ENCODE peak calls at places on chromosomes 3 and 15, in ten cellular contexts. One of them, this sample, is unnamed.

GRCh38 chr15:43505723-43506122 is 11.7 kb upstream of the MAP1A start:
- DNase-seq in cardiac fibroblast: peak
- DNase-seq in NCI-H69: peak
- DNase-seq in activated naive CD8-positive, alpha-beta T cell treated with anti-CD3 and anti-CD28 coated beads, Interleukin-2, amount 50 U/mL, for 24 hours: no peak
- DNase-seq in stimulated activated naive CD8-positive, alpha-beta T cell treated with anti-CD3 and anti-CD28 coated beads, Interleukin-15, amount 100 ng/mL, for 72 hours: no peak
- DNase-seq in NAMALWA: no peak
- DNase-seq in DMS 273 treated with DMSO at 0.1 percent for 48 hours: no peak
- DNase-seq in GM10248: no peak
- DNase-seq in SIG-M5: no peak
- DNase-seq in H54: no peak
- DNase-seq in this sample: no peak

GRCh38 chr3:27684302-27684701 is 37.8 kb downstream of the EOMES start:
- DNase-seq in cardiac fibroblast: no peak
- DNase-seq in H54: no peak
- DNase-seq in SIG-M5: no peak
- DNase-seq in NAMALWA: no peak
- DNase-seq in NCI-H69: no peak
- DNase-seq in stimulated activated naive CD8-positive, alpha-beta T cell treated with anti-CD3 and anti-CD28 coated beads, Interleukin-15, amount 100 ng/mL, for 72 hours: no peak
- DNase-seq in GM10248: no peak
- DNase-seq in activated naive CD8-positive, alpha-beta T cell treated with anti-CD3 and anti-CD28 coated beads, Interleukin-2, amount 50 U/mL, for 24 hours: no peak
- DNase-seq in DMS 273 treated with DMSO at 0.1 percent for 48 hours: no peak
- DNase-seq in this sample: no peak

GRCh38 chr15:51737538-51738305 is at the start of gene LYSMD2:
- DNase-seq in activated naive CD8-positive, alpha-beta T cell treated with anti-CD3 and anti-CD28 coated beads, Interleukin-2, amount 50 U/mL, for 24 hours: peak
- DNase-seq in NAMALWA: peak
- DNase-seq in DMS 273 treated with DMSO at 0.1 percent for 48 hours: no peak
- DNase-seq in cardiac fibroblast: peak
- DNase-seq in GM10248: peak
- DNase-seq in stimulated activated naive CD8-positive, alpha-beta T cell treated with anti-CD3 and anti-CD28 coated beads, Interleukin-15, amount 100 ng/mL, for 72 hours: peak
- DNase-seq in H54: peak
- DNase-seq in NCI-H69: peak
- DNase-seq in SIG-M5: no peak
- DNase-seq in this sample: peak

GRCh38 chr15:65184305-65184943 is 718 bp downstream of the CLPX start:
- DNase-seq in cardiac fibroblast: peak
- DNase-seq in NAMALWA: peak
- DNase-seq in SIG-M5: no peak
- DNase-seq in GM10248: peak
- DNase-seq in stimulated activated naive CD8-positive, alpha-beta T cell treated with anti-CD3 and anti-CD28 coated beads, Interleukin-15, amount 100 ng/mL, for 72 hours: peak
- DNase-seq in DMS 273 treated with DMSO at 0.1 percent for 48 hours: no peak
- DNase-seq in H54: peak
- DNase-seq in activated naive CD8-positive, alpha-beta T cell treated with anti-CD3 and anti-CD28 coated beads, Interleukin-2, amount 50 U/mL, for 24 hours: peak
- DNase-seq in NCI-H69: peak
- DNase-seq in this sample: no peak

GRCh38 chr3:61637088-61638051 is 76.0 kb downstream of the PTPRG start:
- DNase-seq in NCI-H69: no peak
- DNase-seq in SIG-M5: no peak
- DNase-seq in GM10248: peak
- DNase-seq in NAMALWA: peak
- DNase-seq in activated naive CD8-positive, alpha-beta T cell treated with anti-CD3 and anti-CD28 coated beads, Interleukin-2, amount 50 U/mL, for 24 hours: no peak
- DNase-seq in stimulated activated naive CD8-positive, alpha-beta T cell treated with anti-CD3 and anti-CD28 coated beads, Interleukin-15, amount 100 ng/mL, for 72 hours: no peak
- DNase-seq in cardiac fibroblast: peak
- DNase-seq in H54: no peak
- DNase-seq in DMS 273 treated with DMSO at 0.1 percent for 48 hours: no peak
- DNase-seq in this sample: no peak

GRCh38 chr3:11568503-11569155 is 75.1 kb downstream of the VGLL4 start:
- DNase-seq in H54: peak
- DNase-seq in DMS 273 treated with DMSO at 0.1 percent for 48 hours: no peak
- DNase-seq in NCI-H69: no peak
- DNase-seq in GM10248: no peak
- DNase-seq in cardiac fibroblast: peak
- DNase-seq in activated naive CD8-positive, alpha-beta T cell treated with anti-CD3 and anti-CD28 coated beads, Interleukin-2, amount 50 U/mL, for 24 hours: no peak
- DNase-seq in SIG-M5: no peak
- DNase-seq in NAMALWA: no peak
- DNase-seq in stimulated activated naive CD8-positive, alpha-beta T cell treated with anti-CD3 and anti-CD28 coated beads, Interleukin-15, amount 100 ng/mL, for 72 hours: no peak
- DNase-seq in this sample: peak

GRCh38 chr3:46131884-46132478 is 76.1 kb downstream of the CCR1 start:
- DNase-seq in GM10248: no peak
- DNase-seq in SIG-M5: no peak
- DNase-seq in stimulated activated naive CD8-positive, alpha-beta T cell treated with anti-CD3 and anti-CD28 coated beads, Interleukin-15, amount 100 ng/mL, for 72 hours: no peak
- DNase-seq in NCI-H69: no peak
- DNase-seq in activated naive CD8-positive, alpha-beta T cell treated with anti-CD3 and anti-CD28 coated beads, Interleukin-2, amount 50 U/mL, for 24 hours: no peak
- DNase-seq in NAMALWA: no peak
- DNase-seq in DMS 273 treated with DMSO at 0.1 percent for 48 hours: no peak
- DNase-seq in H54: no peak
- DNase-seq in cardiac fibroblast: no peak
- DNase-seq in this sample: no peak

GRCh38 chr3:100316656-100317069 is 17.9 kb upstream of the NIT2 start:
- DNase-seq in cardiac fibroblast: peak
- DNase-seq in activated naive CD8-positive, alpha-beta T cell treated with anti-CD3 and anti-CD28 coated beads, Interleukin-2, amount 50 U/mL, for 24 hours: peak
- DNase-seq in NAMALWA: peak
- DNase-seq in DMS 273 treated with DMSO at 0.1 percent for 48 hours: no peak
- DNase-seq in NCI-H69: peak
- DNase-seq in SIG-M5: peak
- DNase-seq in H54: no peak
- DNase-seq in GM10248: peak
- DNase-seq in stimulated activated naive CD8-positive, alpha-beta T cell treated with anti-CD3 and anti-CD28 coated beads, Interleukin-15, amount 100 ng/mL, for 72 hours: peak
- DNase-seq in this sample: no peak

GRCh38 chr3:62109534-62109933 is 263.8 kb downstream of the FEZF2 start:
- DNase-seq in NAMALWA: peak
- DNase-seq in SIG-M5: no peak
- DNase-seq in activated naive CD8-positive, alpha-beta T cell treated with anti-CD3 and anti-CD28 coated beads, Interleukin-2, amount 50 U/mL, for 24 hours: no peak
- DNase-seq in cardiac fibroblast: peak
- DNase-seq in GM10248: no peak
- DNase-seq in DMS 273 treated with DMSO at 0.1 percent for 48 hours: no peak
- DNase-seq in H54: peak
- DNase-seq in stimulated activated naive CD8-positive, alpha-beta T cell treated with anti-CD3 and anti-CD28 coated beads, Interleukin-15, amount 100 ng/mL, for 72 hours: no peak
- DNase-seq in NCI-H69: no peak
- DNase-seq in this sample: no peak

GRCh38 chr3:170909129-170909903 is 879 bp upstream of the EIF5A2 start:
- DNase-seq in DMS 273 treated with DMSO at 0.1 percent for 48 hours: no peak
- DNase-seq in cardiac fibroblast: peak
- DNase-seq in activated naive CD8-positive, alpha-beta T cell treated with anti-CD3 and anti-CD28 coated beads, Interleukin-2, amount 50 U/mL, for 24 hours: no peak
- DNase-seq in NAMALWA: peak
- DNase-seq in GM10248: no peak
- DNase-seq in SIG-M5: no peak
- DNase-seq in stimulated activated naive CD8-positive, alpha-beta T cell treated with anti-CD3 and anti-CD28 coated beads, Interleukin-15, amount 100 ng/mL, for 72 hours: no peak
- DNase-seq in H54: peak
- DNase-seq in NCI-H69: peak
- DNase-seq in this sample: no peak

GRCh38 chr3:119500265-119500664 is 1.9 kb downstream of the TIMMDC1 start:
- DNase-seq in NAMALWA: no peak
- DNase-seq in GM10248: no peak
- DNase-seq in cardiac fibroblast: no peak
- DNase-seq in SIG-M5: no peak
- DNase-seq in NCI-H69: no peak
- DNase-seq in stimulated activated naive CD8-positive, alpha-beta T cell treated with anti-CD3 and anti-CD28 coated beads, Interleukin-15, amount 100 ng/mL, for 72 hours: no peak
- DNase-seq in DMS 273 treated with DMSO at 0.1 percent for 48 hours: no peak
- DNase-seq in activated naive CD8-positive, alpha-beta T cell treated with anti-CD3 and anti-CD28 coated beads, Interleukin-2, amount 50 U/mL, for 24 hours: no peak
- DNase-seq in H54: no peak
- DNase-seq in this sample: no peak

GRCh38 chr3:156997351-156997750 is 162.6 kb downstream of the CCNL1 start:
- DNase-seq in NCI-H69: no peak
- DNase-seq in GM10248: no peak
- DNase-seq in NAMALWA: no peak
- DNase-seq in stimulated activated naive CD8-positive, alpha-beta T cell treated with anti-CD3 and anti-CD28 coated beads, Interleukin-15, amount 100 ng/mL, for 72 hours: no peak
- DNase-seq in cardiac fibroblast: peak
- DNase-seq in SIG-M5: no peak
- DNase-seq in DMS 273 treated with DMSO at 0.1 percent for 48 hours: no peak
- DNase-seq in H54: no peak
- DNase-seq in activated naive CD8-positive, alpha-beta T cell treated with anti-CD3 and anti-CD28 coated beads, Interleukin-2, amount 50 U/mL, for 24 hours: no peak
- DNase-seq in this sample: no peak

GRCh38 chr3:108227131-108227530 is 4.9 kb upstream of the IFT57 start:
- DNase-seq in GM10248: no peak
- DNase-seq in DMS 273 treated with DMSO at 0.1 percent for 48 hours: no peak
- DNase-seq in SIG-M5: no peak
- DNase-seq in activated naive CD8-positive, alpha-beta T cell treated with anti-CD3 and anti-CD28 coated beads, Interleukin-2, amount 50 U/mL, for 24 hours: no peak
- DNase-seq in NAMALWA: no peak
- DNase-seq in NCI-H69: no peak
- DNase-seq in stimulated activated naive CD8-positive, alpha-beta T cell treated with anti-CD3 and anti-CD28 coated beads, Interleukin-15, amount 100 ng/mL, for 72 hours: no peak
- DNase-seq in cardiac fibroblast: no peak
- DNase-seq in H54: no peak
- DNase-seq in this sample: no peak

GRCh38 chr15:36596915-36597314 is 17.5 kb downstream of the CDIN1 start:
- DNase-seq in DMS 273 treated with DMSO at 0.1 percent for 48 hours: no peak
- DNase-seq in stimulated activated naive CD8-positive, alpha-beta T cell treated with anti-CD3 and anti-CD28 coated beads, Interleukin-15, amount 100 ng/mL, for 72 hours: no peak
- DNase-seq in NCI-H69: peak
- DNase-seq in H54: no peak
- DNase-seq in SIG-M5: no peak
- DNase-seq in NAMALWA: no peak
- DNase-seq in GM10248: no peak
- DNase-seq in cardiac fibroblast: no peak
- DNase-seq in activated naive CD8-positive, alpha-beta T cell treated with anti-CD3 and anti-CD28 coated beads, Interleukin-2, amount 50 U/mL, for 24 hours: no peak
- DNase-seq in this sample: no peak

GRCh38 chr3:20256144-20256543 is 70.1 kb upstream of the SGO1 start:
- DNase-seq in cardiac fibroblast: peak
- DNase-seq in stimulated activated naive CD8-positive, alpha-beta T cell treated with anti-CD3 and anti-CD28 coated beads, Interleukin-15, amount 100 ng/mL, for 72 hours: no peak
- DNase-seq in DMS 273 treated with DMSO at 0.1 percent for 48 hours: no peak
- DNase-seq in NCI-H69: no peak
- DNase-seq in activated naive CD8-positive, alpha-beta T cell treated with anti-CD3 and anti-CD28 coated beads, Interleukin-2, amount 50 U/mL, for 24 hours: no peak
- DNase-seq in H54: no peak
- DNase-seq in NAMALWA: no peak
- DNase-seq in SIG-M5: no peak
- DNase-seq in GM10248: no peak
- DNase-seq in this sample: no peak

GRCh38 chr3:129119365-129120100 is 2.1 kb downstream of the RAB43 start:
- DNase-seq in stimulated activated naive CD8-positive, alpha-beta T cell treated with anti-CD3 and anti-CD28 coated beads, Interleukin-15, amount 100 ng/mL, for 72 hours: peak
- DNase-seq in activated naive CD8-positive, alpha-beta T cell treated with anti-CD3 and anti-CD28 coated beads, Interleukin-2, amount 50 U/mL, for 24 hours: no peak
- DNase-seq in cardiac fibroblast: no peak
- DNase-seq in H54: no peak
- DNase-seq in SIG-M5: no peak
- DNase-seq in DMS 273 treated with DMSO at 0.1 percent for 48 hours: no peak
- DNase-seq in GM10248: no peak
- DNase-seq in NCI-H69: no peak
- DNase-seq in NAMALWA: no peak
- DNase-seq in this sample: peak

GRCh38 chr3:58384381-58385090 is 49.1 kb downstream of the PDHB start:
- DNase-seq in H54: no peak
- DNase-seq in SIG-M5: no peak
- DNase-seq in NCI-H69: no peak
- DNase-seq in GM10248: no peak
- DNase-seq in DMS 273 treated with DMSO at 0.1 percent for 48 hours: no peak
- DNase-seq in stimulated activated naive CD8-positive, alpha-beta T cell treated with anti-CD3 and anti-CD28 coated beads, Interleukin-15, amount 100 ng/mL, for 72 hours: no peak
- DNase-seq in NAMALWA: no peak
- DNase-seq in cardiac fibroblast: peak
- DNase-seq in activated naive CD8-positive, alpha-beta T cell treated with anti-CD3 and anti-CD28 coated beads, Interleukin-2, amount 50 U/mL, for 24 hours: no peak
- DNase-seq in this sample: no peak

GRCh38 chr3:39064646-39065045 is 12.8 kb downstream of the WDR48 start:
- DNase-seq in H54: no peak
- DNase-seq in activated naive CD8-positive, alpha-beta T cell treated with anti-CD3 and anti-CD28 coated beads, Interleukin-2, amount 50 U/mL, for 24 hours: no peak
- DNase-seq in SIG-M5: no peak
- DNase-seq in DMS 273 treated with DMSO at 0.1 percent for 48 hours: no peak
- DNase-seq in NAMALWA: no peak
- DNase-seq in NCI-H69: no peak
- DNase-seq in stimulated activated naive CD8-positive, alpha-beta T cell treated with anti-CD3 and anti-CD28 coated beads, Interleukin-15, amount 100 ng/mL, for 72 hours: no peak
- DNase-seq in cardiac fibroblast: peak
- DNase-seq in GM10248: no peak
- DNase-seq in this sample: no peak

GRCh38 chr3:179309225-179310109 is 13.4 kb upstream of the ZNF639 start:
- DNase-seq in NCI-H69: no peak
- DNase-seq in activated naive CD8-positive, alpha-beta T cell treated with anti-CD3 and anti-CD28 coated beads, Interleukin-2, amount 50 U/mL, for 24 hours: no peak
- DNase-seq in NAMALWA: no peak
- DNase-seq in cardiac fibroblast: no peak
- DNase-seq in GM10248: peak
- DNase-seq in H54: no peak
- DNase-seq in SIG-M5: no peak
- DNase-seq in stimulated activated naive CD8-positive, alpha-beta T cell treated with anti-CD3 and anti-CD28 coated beads, Interleukin-15, amount 100 ng/mL, for 72 hours: no peak
- DNase-seq in DMS 273 treated with DMSO at 0.1 percent for 48 hours: no peak
- DNase-seq in this sample: no peak

GRCh38 chr3:32143849-32144757 is 37.7 kb downstream of the GPD1L start:
- DNase-seq in DMS 273 treated with DMSO at 0.1 percent for 48 hours: peak
- DNase-seq in activated naive CD8-positive, alpha-beta T cell treated with anti-CD3 and anti-CD28 coated beads, Interleukin-2, amount 50 U/mL, for 24 hours: peak
- DNase-seq in H54: peak
- DNase-seq in NAMALWA: peak
- DNase-seq in SIG-M5: no peak
- DNase-seq in stimulated activated naive CD8-positive, alpha-beta T cell treated with anti-CD3 and anti-CD28 coated beads, Interleukin-15, amount 100 ng/mL, for 72 hours: peak
- DNase-seq in cardiac fibroblast: peak
- DNase-seq in NCI-H69: peak
- DNase-seq in GM10248: peak
- DNase-seq in this sample: no peak

GRCh38 chr15:66459818-66460615 is 37.5 kb downstream of the SNAPC5 start:
- DNase-seq in cardiac fibroblast: peak
- DNase-seq in NCI-H69: no peak
- DNase-seq in SIG-M5: no peak
- DNase-seq in GM10248: no peak
- DNase-seq in NAMALWA: no peak
- DNase-seq in stimulated activated naive CD8-positive, alpha-beta T cell treated with anti-CD3 and anti-CD28 coated beads, Interleukin-15, amount 100 ng/mL, for 72 hours: no peak
- DNase-seq in activated naive CD8-positive, alpha-beta T cell treated with anti-CD3 and anti-CD28 coated beads, Interleukin-2, amount 50 U/mL, for 24 hours: no peak
- DNase-seq in H54: peak
- DNase-seq in DMS 273 treated with DMSO at 0.1 percent for 48 hours: no peak
- DNase-seq in this sample: no peak

GRCh38 chr3:42144209-42144608 is 53.1 kb downstream of the TRAK1 start:
- DNase-seq in NCI-H69: no peak
- DNase-seq in activated naive CD8-positive, alpha-beta T cell treated with anti-CD3 and anti-CD28 coated beads, Interleukin-2, amount 50 U/mL, for 24 hours: no peak
- DNase-seq in DMS 273 treated with DMSO at 0.1 percent for 48 hours: no peak
- DNase-seq in SIG-M5: no peak
- DNase-seq in GM10248: no peak
- DNase-seq in stimulated activated naive CD8-positive, alpha-beta T cell treated with anti-CD3 and anti-CD28 coated beads, Interleukin-15, amount 100 ng/mL, for 72 hours: no peak
- DNase-seq in NAMALWA: no peak
- DNase-seq in H54: no peak
- DNase-seq in cardiac fibroblast: no peak
- DNase-seq in this sample: no peak

GRCh38 chr3:155778441-155778840 is 27.6 kb downstream of the C3orf33 start:
- DNase-seq in activated naive CD8-positive, alpha-beta T cell treated with anti-CD3 and anti-CD28 coated beads, Interleukin-2, amount 50 U/mL, for 24 hours: no peak
- DNase-seq in SIG-M5: no peak
- DNase-seq in cardiac fibroblast: peak
- DNase-seq in DMS 273 treated with DMSO at 0.1 percent for 48 hours: no peak
- DNase-seq in H54: no peak
- DNase-seq in stimulated activated naive CD8-positive, alpha-beta T cell treated with anti-CD3 and anti-CD28 coated beads, Interleukin-15, amount 100 ng/mL, for 72 hours: no peak
- DNase-seq in GM10248: no peak
- DNase-seq in NCI-H69: no peak
- DNase-seq in NAMALWA: no peak
- DNase-seq in this sample: no peak

GRCh38 chr15:94478763-94479162 is 247.4 kb downstream of the MCTP2 start:
- DNase-seq in activated naive CD8-positive, alpha-beta T cell treated with anti-CD3 and anti-CD28 coated beads, Interleukin-2, amount 50 U/mL, for 24 hours: no peak
- DNase-seq in SIG-M5: no peak
- DNase-seq in GM10248: no peak
- DNase-seq in stimulated activated naive CD8-positive, alpha-beta T cell treated with anti-CD3 and anti-CD28 coated beads, Interleukin-15, amount 100 ng/mL, for 72 hours: no peak
- DNase-seq in H54: no peak
- DNase-seq in NAMALWA: no peak
- DNase-seq in NCI-H69: peak
- DNase-seq in cardiac fibroblast: no peak
- DNase-seq in DMS 273 treated with DMSO at 0.1 percent for 48 hours: no peak
- DNase-seq in this sample: no peak

GRCh38 chr3:125118600-125118999 is 62.8 kb upstream of the HEG1 start:
- DNase-seq in GM10248: no peak
- DNase-seq in DMS 273 treated with DMSO at 0.1 percent for 48 hours: no peak
- DNase-seq in SIG-M5: no peak
- DNase-seq in stimulated activated naive CD8-positive, alpha-beta T cell treated with anti-CD3 and anti-CD28 coated beads, Interleukin-15, amount 100 ng/mL, for 72 hours: no peak
- DNase-seq in H54: no peak
- DNase-seq in NAMALWA: no peak
- DNase-seq in cardiac fibroblast: no peak
- DNase-seq in activated naive CD8-positive, alpha-beta T cell treated with anti-CD3 and anti-CD28 coated beads, Interleukin-2, amount 50 U/mL, for 24 hours: no peak
- DNase-seq in NCI-H69: no peak
- DNase-seq in this sample: peak

GRCh38 chr3:183980408-183980807 is 37.3 kb downstream of the ABCC5 start:
- DNase-seq in cardiac fibroblast: peak
- DNase-seq in H54: no peak
- DNase-seq in GM10248: no peak
- DNase-seq in SIG-M5: no peak
- DNase-seq in DMS 273 treated with DMSO at 0.1 percent for 48 hours: no peak
- DNase-seq in NAMALWA: no peak
- DNase-seq in NCI-H69: no peak
- DNase-seq in activated naive CD8-positive, alpha-beta T cell treated with anti-CD3 and anti-CD28 coated beads, Interleukin-2, amount 50 U/mL, for 24 hours: no peak
- DNase-seq in stimulated activated naive CD8-positive, alpha-beta T cell treated with anti-CD3 and anti-CD28 coated beads, Interleukin-15, amount 100 ng/mL, for 72 hours: no peak
- DNase-seq in this sample: no peak

GRCh38 chr15:31615643-31616415 is 289.2 kb downstream of the KLF13 start:
- DNase-seq in NCI-H69: no peak
- DNase-seq in NAMALWA: no peak
- DNase-seq in SIG-M5: no peak
- DNase-seq in DMS 273 treated with DMSO at 0.1 percent for 48 hours: no peak
- DNase-seq in cardiac fibroblast: no peak
- DNase-seq in activated naive CD8-positive, alpha-beta T cell treated with anti-CD3 and anti-CD28 coated beads, Interleukin-2, amount 50 U/mL, for 24 hours: no peak
- DNase-seq in GM10248: no peak
- DNase-seq in stimulated activated naive CD8-positive, alpha-beta T cell treated with anti-CD3 and anti-CD28 coated beads, Interleukin-15, amount 100 ng/mL, for 72 hours: no peak
- DNase-seq in H54: no peak
- DNase-seq in this sample: no peak

GRCh38 chr3:129560269-129560787 is 17.4 kb downstream of the H1-8 start:
- DNase-seq in H54: peak
- DNase-seq in cardiac fibroblast: peak
- DNase-seq in NAMALWA: no peak
- DNase-seq in DMS 273 treated with DMSO at 0.1 percent for 48 hours: no peak
- DNase-seq in stimulated activated naive CD8-positive, alpha-beta T cell treated with anti-CD3 and anti-CD28 coated beads, Interleukin-15, amount 100 ng/mL, for 72 hours: no peak
- DNase-seq in GM10248: no peak
- DNase-seq in activated naive CD8-positive, alpha-beta T cell treated with anti-CD3 and anti-CD28 coated beads, Interleukin-2, amount 50 U/mL, for 24 hours: no peak
- DNase-seq in NCI-H69: no peak
- DNase-seq in SIG-M5: no peak
- DNase-seq in this sample: no peak

This sample was measured in cardiac septum.